ENCODE peak calls at places on chromosomes 11 and 22, in seven cellular contexts. A, Q, M, E, C, R and D are unnamed samples. For H3K4me1, the result is how much of the 10 kb centered on the place peaks cover.

GRCh38 chr22:41650821-41651220 is 29.7 kb downstream of the XRCC6 start:
- DNase-seq in M (no peak), C (no peak), A (no peak), R (no peak), E (peak), Q (no peak), D (no peak)

GRCh38 chr11:60764879-60765278 is 8.2 kb downstream of the MS4A15 start:
- DNase-seq in E (no peak), C (no peak), R (no peak), Q (no peak), A (no peak), M (no peak), D (no peak)

GRCh38 chr11:27282141-27282590 is 80.8 kb downstream of the CCDC34 start:
- DNase-seq in E (peak), Q (no peak), M (no peak), C (peak), R (peak), A (no peak), D (no peak)

GRCh38 chr22:46373838-46374662 is 38.5 kb downstream of the TRMU start:
- DNase-seq in M (no peak), A (no peak), E (no peak), C (no peak), R (no peak), Q (peak), D (no peak)

GRCh38 chr11:97979741-97980140 is 1041.0 kb upstream of the CNTN5 start:
- DNase-seq in C (no peak), A (no peak), Q (no peak), M (no peak), R (no peak), E (no peak), D (no peak)

GRCh38 chr11:15839061-15839460 is 517.3 kb downstream of the SOX6 start:
- DNase-seq in Q (no peak), R (no peak), M (no peak), C (no peak), A (no peak), E (no peak), D (no peak)

GRCh38 chr11:48005133-48005532 is 24.8 kb downstream of the PTPRJ start:
- DNase-seq in C (no peak), Q (no peak), A (no peak), R (no peak), E (no peak), M (no peak), D (no peak)

GRCh38 chr11:2475151-2475918 is 30.5 kb downstream of the KCNQ1 start:
- DNase-seq in R (no peak), E (no peak), Q (no peak), C (no peak), A (no peak), M (no peak), D (no peak)

GRCh38 chr22:50705219-50705691 is 32.6 kb downstream of the SHANK3 start:
- DNase-seq in Q (no peak), C (peak), R (peak), M (no peak), E (peak), A (no peak), D (no peak)

GRCh38 chr11:12179521-12179920 is 69.1 kb downstream of the MICAL2 start:
- DNase-seq in A (no peak), E (no peak), M (no peak), R (no peak), C (no peak), Q (no peak), D (no peak)

GRCh38 chr11:30760341-30760740 is 174.2 kb upstream of the MPPED2 start:
- DNase-seq in C (no peak), M (no peak), E (no peak), A (no peak), R (no peak), Q (no peak), D (no peak)

GRCh38 chr11:30855383-30856006 is 269.3 kb upstream of the MPPED2 start:
- DNase-seq in C (no peak), Q (no peak), A (no peak), E (no peak), R (no peak), M (no peak), D (no peak)

GRCh38 chr11:61827573-61828378 is at the start of gene FADS2:
- DNase-seq in Q (peak), M (no peak), R (peak), E (peak), A (peak), C (peak), D (peak)

GRCh38 chr11:65593518-65594414 is 1.8 kb downstream of the KCNK7 start:
- DNase-seq in E (peak), C (no peak), Q (peak), A (peak), M (no peak), R (no peak), D (peak)

GRCh38 chr22:30857103-30857502 is 111.5 kb downstream of the MORC2 start:
- DNase-seq in A (no peak), Q (no peak), E (no peak), M (no peak), R (no peak), C (no peak), D (no peak)

DNA sequence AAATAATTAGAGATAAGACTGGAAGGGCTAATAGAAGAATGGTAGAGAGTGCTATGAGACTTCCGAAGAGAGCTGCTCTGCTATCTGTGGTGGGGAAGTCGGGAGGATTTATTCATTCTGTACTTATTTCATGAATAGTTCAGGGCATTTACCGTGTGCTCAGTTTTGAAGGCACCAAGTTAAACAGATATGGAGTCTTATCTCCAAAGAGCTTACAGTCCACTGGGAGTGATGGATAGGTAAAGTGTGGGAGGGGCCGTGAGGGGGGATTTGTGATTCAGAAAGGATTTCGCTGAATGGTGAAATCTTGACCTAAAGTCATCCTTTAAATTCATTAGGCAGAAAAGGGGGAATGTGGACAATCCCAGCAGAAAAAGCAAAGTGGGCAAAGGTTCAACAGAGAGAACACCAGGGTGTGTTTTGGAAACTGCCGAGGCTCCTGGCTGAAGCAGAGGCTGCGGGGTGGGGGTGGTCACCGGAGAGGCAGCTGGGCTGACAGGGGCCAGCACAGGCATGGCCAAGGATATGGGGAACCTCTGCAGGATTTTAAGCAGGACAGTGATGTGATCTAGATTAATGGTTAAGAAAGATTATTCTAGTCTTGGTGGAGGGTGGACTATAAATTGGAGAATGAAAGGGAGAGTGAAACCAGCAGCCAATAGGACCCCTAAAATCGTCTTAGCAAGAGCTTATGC is 91.2 kb downstream of the UBASH3B start:
- DNase-seq in A (no peak), Q (no peak), E (no peak), C (no peak), R (no peak), M (no peak), D (no peak)
- TF ChIP-seq POLR2A in A (no peak), Q (no peak), E (no peak), C (no peak), R (no peak), M (no peak), D (no peak)

GRCh38 chr11:76207642-76208378 is 1.5 kb upstream of the WNT11 start:
- DNase-seq in A (peak), C (peak), Q (peak), M (peak), E (peak), R (peak), D (peak)
- H3K4me1 ChIP-seq in A (under half), C (under half), Q (under half), M (under half), E (under half), R (under half), D (under half)

DNA sequence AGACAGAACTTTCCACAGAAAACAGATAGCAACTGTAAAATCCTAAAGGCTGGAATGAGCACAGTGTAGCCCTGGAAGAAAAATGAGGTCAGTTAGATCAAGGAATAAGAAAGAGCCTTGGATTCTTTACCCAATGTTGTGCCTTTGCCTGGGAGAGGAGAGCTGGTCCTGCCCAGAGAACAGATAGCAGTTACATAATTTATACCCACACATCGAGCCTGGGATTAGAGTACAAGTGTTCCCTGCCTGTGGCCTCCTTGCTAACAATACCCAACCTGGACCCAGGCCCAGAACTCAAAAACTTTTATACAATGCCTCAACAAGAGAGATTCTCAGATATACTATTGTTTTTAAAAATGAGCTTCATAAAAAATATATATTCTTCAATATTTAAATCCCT is 1998.4 kb downstream of the LRRC4C start:
- DNase-seq in Q (no peak), R (no peak), C (no peak), M (no peak), A (no peak), E (no peak), D (no peak)
- TF ChIP-seq POLR2A in Q (no peak), R (no peak), C (no peak), M (no peak), A (no peak), E (no peak), D (no peak)

DNA sequence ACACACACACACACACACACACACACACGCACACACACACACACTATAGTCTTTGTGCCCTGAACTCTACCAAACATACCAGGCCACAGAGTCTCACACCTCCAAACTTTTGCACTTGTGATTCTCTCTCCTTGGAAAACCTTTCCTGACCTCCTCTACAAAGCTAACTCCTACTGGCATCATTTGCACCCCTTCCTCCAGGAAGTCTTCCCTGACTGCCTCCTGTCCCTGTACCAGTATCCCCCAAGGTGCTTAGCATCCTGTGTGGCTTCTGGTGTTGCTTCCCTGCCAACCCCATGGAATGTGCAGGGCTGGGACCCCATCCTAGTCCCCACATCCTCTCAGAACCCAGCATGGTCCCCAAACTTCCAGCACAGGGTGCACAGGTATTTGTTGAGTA is 8.9 kb downstream of the TPST2 start:
- DNase-seq in E (no peak), M (no peak), R (no peak), C (no peak), A (no peak), Q (no peak), D (no peak)
- H3K4me1 ChIP-seq in E (under half), M (under half), R (under half), C (under half), A (under half), Q (under half), D (under half)

GRCh38 chr11:111912535-111912934 is at the start of gene HSPB2:
- DNase-seq in E (no peak), R (peak), C (no peak), M (no peak), A (no peak), Q (no peak), D (peak)

GRCh38 chr11:111916768-111917167 is 1.9 kb upstream of the C11orf52 start:
- DNase-seq in C (no peak), E (no peak), A (no peak), R (no peak), M (no peak), Q (no peak), D (no peak)

GRCh38 chr11:111913031-111913861 is 712 bp downstream of the HSPB2 start:
- DNase-seq in Q (no peak), R (peak), C (no peak), A (no peak), E (no peak), M (no peak), D (peak)

GRCh38 chr11:111911563-111912401 is at the start of gene CRYAB:
- DNase-seq in A (no peak), R (peak), M (no peak), C (no peak), E (peak), Q (peak), D (peak)

GRCh38 chr11:111913997-111914396 is 1.5 kb downstream of the HSPB2 start:
- DNase-seq in M (no peak), A (no peak), E (peak), C (no peak), Q (no peak), R (peak), D (peak)
- TF ChIP-seq POLR2A in M (no peak), A (no peak), E (no peak), C (no peak), Q (peak), R (no peak), D (no peak)

GRCh38 chr22:37158963-37159290 is 9.2 kb upstream of the IL2RB start:
- DNase-seq in Q (no peak), M (no peak), A (no peak), C (no peak), R (no peak), E (no peak), D (no peak)

GRCh38 chr22:37154925-37155712 is 5.4 kb upstream of the IL2RB start:
- DNase-seq in Q (no peak), C (no peak), A (no peak), R (no peak), M (peak), E (no peak), D (no peak)

GRCh38 chr22:37157516-37158289 is 8.0 kb upstream of the IL2RB start:
- DNase-seq in C (no peak), A (no peak), Q (no peak), M (peak), R (no peak), E (no peak), D (no peak)

GRCh38 chr22:37155971-37156370 is 6.3 kb upstream of the IL2RB start:
- DNase-seq in Q (no peak), M (no peak), A (no peak), R (no peak), C (no peak), E (no peak), D (no peak)

GRCh38 chr22:37156686-37157435 is 7.1 kb upstream of the IL2RB start:
- DNase-seq in Q (no peak), C (no peak), R (no peak), A (no peak), M (no peak), E (no peak), D (no peak)
- H3K4me1 ChIP-seq in Q (under half), C (under half), R (under half), A (under half), M (under half), E (under half), D (under half)